ENCODE peak calls at places on chromosomes 5 and 9, in five cellular contexts. X, L, R, D and U are unnamed samples.
A peak's percentile ranks its signal among the peaks of the same experiment; 100 is the strongest.

GRCh38 chr5:29001666-29002065 is 1963.3 kb upstream of the CDH9 start:
- DNase-seq in D (peak; percentile 9), L (no peak), R (peak; percentile 37), X (no peak), U (no peak)

GRCh38 chr9:130728721-130729120 is 35.1 kb downstream of the EXOSC2 start:
- DNase-seq in L (peak; percentile 93), X (no peak), D (no peak), R (no peak), U (no peak)

GRCh38 chr5:68659876-68660275 is 433.9 kb upstream of the SLC30A5 start:
- DNase-seq in D (no peak), L (peak; percentile 33), R (no peak), X (no peak), U (no peak)

GRCh38 chr9:4861736-4862451 is 69.2 kb downstream of the RCL1 start:
- DNase-seq in L (no peak), X (no peak), R (no peak), D (no peak), U (no peak)

GRCh38 chr9:105930007-105930627 is 235.8 kb downstream of the TMEM38B start:
- DNase-seq in D (no peak), L (no peak), R (peak; percentile 63), X (no peak), U (peak; percentile 16)

GRCh38 chr9:9846538-9846937 is 766.3 kb downstream of the PTPRD start:
- DNase-seq in D (no peak), L (no peak), X (no peak), R (no peak), U (no peak)

GRCh38 chr9:131936929-131937328 is 142.7 kb downstream of the MED27 start:
- DNase-seq in R (no peak), X (no peak), D (no peak), L (no peak), U (no peak)

GRCh38 chr5:79181419-79182022 is 54.4 kb upstream of the JMY start:
- DNase-seq in X (no peak), L (no peak), D (no peak), R (peak; percentile 17), U (no peak)

GRCh38 chr9:20015427-20015931 is 226.6 kb upstream of the SLC24A2 start:
- DNase-seq in D (peak; percentile 18), X (no peak), R (no peak), L (no peak), U (no peak)

GRCh38 chr5:52579391-52579790 is 208.3 kb upstream of the ITGA1 start:
- DNase-seq in D (no peak), R (no peak), X (no peak), L (no peak), U (no peak)

GRCh38 chr9:132957805-132958204 is 13.4 kb upstream of the TSC1 start:
- DNase-seq in X (no peak), L (no peak), R (no peak), D (no peak), U (no peak)

GRCh38 chr9:79801459-79801858 is 229.7 kb downstream of the TLE4 start:
- DNase-seq in L (no peak), X (no peak), D (no peak), R (no peak), U (no peak)